ENCODE peak calls at places on chromosome 1, in ten cellular contexts. C, N, A, X, Z, W, T, Y, V and E are unnamed samples. For H3K4me1, the result is how much of the 10 kb centered on the place peaks cover.

GRCh38 chr1:152928671-152929070 is 18.3 kb upstream of the SPRR5 start:
- DNase-seq in T (no peak), W (no peak), Z (no peak), Y (no peak), A (no peak), N (no peak), C (no peak), X (no peak), V (no peak), E (no peak)

GRCh38 chr1:187009320-187009719 is 180.6 kb downstream of the PLA2G4A start:
- DNase-seq in T (no peak), Y (peak), N (no peak), A (no peak), X (no peak), V (no peak), C (no peak), Z (no peak), W (no peak), E (no peak)

GRCh38 chr1:21280011-21280471 is 10.2 kb downstream of the ECE1 start:
- DNase-seq in Z (peak), C (no peak), T (no peak), V (no peak), Y (no peak), X (no peak), N (no peak), W (peak), A (no peak), E (no peak)

GRCh38 chr1:29396438-29397255 is 160.3 kb downstream of the PTPRU start:
- DNase-seq in W (no peak), T (no peak), N (no peak), C (no peak), A (no peak), Z (no peak), V (no peak), Y (peak), X (no peak), E (no peak)

GRCh38 chr1:42128499-42128898 is 24.7 kb upstream of the GUCA2B start:
- DNase-seq in Y (no peak), X (no peak), C (no peak), N (no peak), A (no peak), V (no peak), Z (no peak), T (no peak), W (no peak), E (no peak)

GRCh38 chr1:168623838-168624237 is 47.4 kb downstream of the XCL1 start:
- DNase-seq in W (no peak), Y (no peak), N (no peak), T (no peak), V (no peak), Z (no peak), C (no peak), A (no peak), X (no peak), E (no peak)

GRCh38 chr1:247482747-247483146 is 24.8 kb upstream of the OR2B11 start:
- DNase-seq in Y (no peak), T (no peak), X (no peak), Z (no peak), A (no peak), N (no peak), W (no peak), V (no peak), C (no peak), E (no peak)

GRCh38 chr1:197811769-197812168 is 36.5 kb upstream of the DENND1B start:
- DNase-seq in T (no peak), Z (no peak), Y (peak), A (no peak), C (no peak), V (no peak), N (no peak), X (no peak), W (no peak), E (no peak)

GRCh38 chr1:155133799-155134281 is 1.8 kb upstream of the SLC50A1 start:
- DNase-seq in V (no peak), X (no peak), W (no peak), T (no peak), C (no peak), Z (no peak), A (no peak), Y (no peak), N (no peak), E (no peak)

GRCh38 chr1:180507826-180508724 is 5.7 kb upstream of the ACBD6 start:
- DNase-seq in X (no peak), Y (no peak), Z (no peak), C (no peak), W (no peak), N (no peak), T (no peak), V (no peak), A (peak), E (no peak)

GRCh38 chr1:93471911-93472310 is 24.0 kb downstream of the FNBP1L start:
- DNase-seq in Y (no peak), X (no peak), V (no peak), T (no peak), N (no peak), Z (no peak), A (peak), W (no peak), C (no peak), E (no peak)

GRCh38 chr1:46483597-46483996 is 6.0 kb upstream of the DMBX1 start:
- DNase-seq in T (no peak), C (no peak), X (no peak), A (no peak), V (no peak), N (no peak), W (no peak), Z (no peak), Y (no peak), E (no peak)

GRCh38 chr1:198220428-198220827 is 63.6 kb downstream of the NEK7 start:
- DNase-seq in W (no peak), A (peak), N (no peak), C (no peak), T (no peak), V (peak), Y (no peak), Z (no peak), X (no peak), E (no peak)

GRCh38 chr1:192998536-192998935 is 60.6 kb downstream of the UCHL5 start:
- DNase-seq in C (no peak), Z (no peak), A (no peak), X (no peak), V (no peak), Y (peak), N (no peak), W (no peak), T (peak), E (no peak)

GRCh38 chr1:52348704-52349301 is 17.2 kb downstream of the CC2D1B start:
- DNase-seq in W (no peak), N (no peak), X (peak), Y (peak), C (no peak), A (peak), Z (no peak), V (no peak), T (no peak), E (no peak)

GRCh38 chr1:41683681-41684500 is 199.4 kb upstream of the EDN2 start:
- DNase-seq in N (no peak), X (no peak), T (no peak), C (no peak), W (no peak), V (peak), Z (peak), Y (no peak), A (no peak), E (no peak)

GRCh38 chr1:204410764-204411450 is 710 bp downstream of the PPP1R15B start:
- DNase-seq in Z (peak), V (peak), N (peak), C (no peak), W (peak), T (peak), X (peak), A (peak), Y (peak), E (peak)

GRCh38 chr1:204408074-204408507 is 3.5 kb downstream of the PPP1R15B start:
- DNase-seq in V (peak), X (no peak), C (peak), Y (peak), A (peak), W (peak), Z (peak), T (no peak), N (peak), E (peak)

GRCh38 chr1:29283804-29284195 is 47.5 kb downstream of the PTPRU start:
- DNase-seq in X (no peak), V (no peak), W (no peak), C (no peak), A (no peak), N (no peak), Y (peak), T (no peak), Z (no peak), E (no peak)

GRCh38 chr1:16449065-16449464 is 8.5 kb downstream of the NECAP2 start:
- DNase-seq in V (no peak), Y (no peak), C (no peak), T (no peak), N (no peak), A (no peak), X (no peak), W (no peak), Z (no peak), E (no peak)

GRCh38 chr1:8962812-8963669 is 17.4 kb downstream of the CA6 start:
- DNase-seq in C (no peak), Y (peak), T (peak), X (peak), N (no peak), W (peak), A (peak), Z (no peak), V (peak), E (peak)

GRCh38 chr1:19684677-19685076 is 20.0 kb downstream of the HTR6 start:
- DNase-seq in A (no peak), X (no peak), Y (no peak), W (no peak), V (no peak), C (no peak), N (no peak), Z (no peak), T (no peak), E (no peak)

GRCh38 chr1:8880068-8880676 is 1.7 kb upstream of the ENO1 start:
- DNase-seq in Z (no peak), W (peak), V (peak), Y (peak), N (no peak), C (peak), T (peak), A (peak), X (peak), E (peak)

GRCh38 chr1:67441183-67441582 is 11.0 kb upstream of the SERBP1 start:
- DNase-seq in A (peak), Y (no peak), W (peak), C (peak), N (no peak), V (peak), Z (peak), X (no peak), T (peak), E (peak)

GRCh38 chr1:232923739-232924386 is 26.5 kb upstream of the NTPCR start:
- DNase-seq in C (no peak), A (no peak), V (no peak), T (peak), N (no peak), X (no peak), Z (no peak), W (no peak), Y (no peak), E (no peak)

GRCh38 chr1:22778842-22779520 is 68.3 kb downstream of the EPHB2 start:
- DNase-seq in Z (peak), X (no peak), N (peak), T (no peak), Y (no peak), W (no peak), C (no peak), V (no peak), A (peak), E (no peak)

GRCh38 chr1:94757931-94758330 is 62.2 kb upstream of the SLC44A3 start:
- DNase-seq in Z (peak), C (no peak), V (peak), N (peak), T (no peak), Y (no peak), A (no peak), W (no peak), X (no peak), E (no peak)

GRCh38 chr1:61253059-61253735 is 170.8 kb downstream of the NFIA start:
- DNase-seq in Y (no peak), N (peak), Z (peak), X (no peak), W (peak), V (peak), T (no peak), A (peak), C (no peak), E (peak)

GRCh38 chr1:33349778-33350610 is 29.1 kb upstream of the A3GALT2 start:
- DNase-seq in V (peak), W (peak), X (peak), Z (peak), N (peak), A (peak), T (peak), Y (peak), C (peak), E (peak)

GRCh38 chr1:3360646-3361257 is 93.7 kb upstream of the ARHGEF16 start:
- DNase-seq in V (no peak), X (no peak), Z (no peak), W (no peak), Y (no peak), C (no peak), A (no peak), N (no peak), T (no peak), E (no peak)

GRCh38 chr1:2130156-2130555 is 64.4 kb downstream of the FAAP20 start:
- DNase-seq in T (no peak), V (no peak), N (no peak), C (no peak), Z (no peak), Y (no peak), X (no peak), W (no peak), A (no peak), E (no peak)

GRCh38 chr1:208090776-208091291 is 153.3 kb downstream of the PLXNA2 start:
- DNase-seq in A (peak), W (no peak), V (no peak), Z (no peak), C (no peak), X (no peak), T (no peak), Y (no peak), N (no peak), E (no peak)

GRCh38 chr1:178497903-178498478 is 1.2 kb upstream of the CLEC20A start:
- DNase-seq in Z (no peak), T (no peak), Y (no peak), W (no peak), X (no peak), C (no peak), N (no peak), A (no peak), V (no peak), E (no peak)

GRCh38 chr1:224182866-224183590 is at the start of gene DEGS1:
- DNase-seq in A (peak), Z (peak), C (peak), Y (peak), X (peak), V (peak), W (peak), N (peak), T (peak), E (peak)

GRCh38 chr1:9766759-9767442 is 56.9 kb downstream of the CLSTN1 start:
- DNase-seq in W (no peak), Z (no peak), X (no peak), T (no peak), V (peak), A (peak), Y (no peak), N (no peak), C (no peak), E (no peak)

GRCh38 chr1:40708750-40709099 is 17.2 kb downstream of the NFYC start:
- DNase-seq in Y (peak), V (no peak), Z (no peak), C (no peak), X (peak), N (no peak), T (peak), A (peak), W (no peak), E (no peak)

GRCh38 chr1:27789511-27790154 is 16.6 kb downstream of the STX12 start:
- DNase-seq in W (no peak), V (peak), A (no peak), Z (peak), N (peak), X (no peak), Y (no peak), C (no peak), T (no peak), E (peak)

GRCh38 chr1:47785118-47785517 is 212.1 kb downstream of the TRABD2B start:
- DNase-seq in N (no peak), C (no peak), A (no peak), Z (no peak), V (no peak), X (no peak), W (no peak), T (no peak), Y (no peak), E (no peak)

GRCh38 chr1:47785561-47786271 is 211.5 kb downstream of the TRABD2B start:
- DNase-seq in V (no peak), N (peak), Y (peak), Z (peak), A (no peak), T (no peak), W (no peak), X (no peak), C (no peak), E (no peak)

GRCh38 chr1:47788761-47789160 is 208.4 kb downstream of the TRABD2B start:
- DNase-seq in Y (no peak), A (no peak), V (no peak), W (no peak), C (no peak), N (no peak), T (no peak), Z (no peak), X (no peak), E (no peak)

GRCh38 chr1:47786301-47786700 is 210.9 kb downstream of the TRABD2B start:
- DNase-seq in C (no peak), T (no peak), W (no peak), Z (no peak), A (no peak), X (no peak), Y (no peak), V (no peak), N (no peak), E (no peak)

GRCh38 chr1:47787560-47787959 is 209.6 kb downstream of the TRABD2B start:
- DNase-seq in W (no peak), C (no peak), Y (no peak), T (no peak), N (no peak), Z (no peak), X (no peak), V (no peak), A (no peak), E (no peak)
- TF ChIP-seq CTCF in W (no peak), C (no peak), Y (no peak), T (no peak), N (no peak), Z (no peak), X (no peak), V (no peak), A (no peak), E (no peak)

GRCh38 chr1:54328117-54328636 is 78.0 kb downstream of the SSBP3 start:
- DNase-seq in X (no peak), W (no peak), Z (no peak), T (no peak), Y (no peak), C (no peak), A (no peak), N (no peak), V (no peak), E (no peak)
- H3K4me1 ChIP-seq in X (under half), W (under half), Z (half or more), T (half or more), Y (half or more), C (half or more), A (under half), N (half or more), V (under half), E (half or more)

GRCh38 chr1:206961668-206962067 is 8.6 kb downstream of the FCAMR start:
- DNase-seq in W (no peak), N (no peak), Y (no peak), V (no peak), T (no peak), X (no peak), C (no peak), A (no peak), Z (no peak), E (no peak)

GRCh38 chr1:206965781-206966180 is 4.5 kb downstream of the FCAMR start:
- DNase-seq in Z (no peak), T (no peak), C (no peak), V (no peak), W (no peak), A (no peak), Y (no peak), X (no peak), N (no peak), E (no peak)

GRCh38 chr1:206963119-206963712 is 7.0 kb downstream of the FCAMR start:
- DNase-seq in N (no peak), X (no peak), V (no peak), T (no peak), Z (no peak), W (no peak), A (peak), C (no peak), Y (no peak), E (no peak)

GRCh38 chr1:206962269-206962668 is 8.0 kb downstream of the FCAMR start:
- DNase-seq in Z (no peak), W (no peak), T (no peak), Y (no peak), N (no peak), A (no peak), V (no peak), C (no peak), X (no peak), E (no peak)

DNA sequence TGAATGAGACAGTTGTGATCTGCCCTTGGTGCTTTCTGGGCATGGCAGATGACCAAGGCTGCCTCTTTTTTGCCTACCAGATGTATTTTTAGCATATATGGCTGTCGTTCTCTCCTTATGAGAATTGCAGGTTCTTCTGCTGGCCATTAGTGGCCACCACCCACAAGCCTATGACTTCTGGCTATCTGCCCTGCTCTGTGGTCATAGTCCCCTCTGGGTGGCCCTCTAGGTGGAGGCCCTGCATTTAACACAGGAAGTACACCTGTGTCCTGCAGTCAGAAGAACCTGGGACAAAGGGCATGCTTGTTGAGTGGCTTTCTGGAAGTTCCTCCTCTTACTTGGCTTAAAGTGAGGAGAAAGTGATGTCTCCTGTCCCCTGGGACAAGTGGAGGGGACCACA is 6.5 kb downstream of the FCAMR start:
- DNase-seq in Z (no peak), V (no peak), N (no peak), X (no peak), T (no peak), W (no peak), C (no peak), Y (no peak), A (no peak), E (no peak)
- TF ChIP-seq CTCF in Z (no peak), V (no peak), N (no peak), X (no peak), T (no peak), W (no peak), C (no peak), Y (no peak), A (no peak), E (no peak)

GRCh38 chr1:206566976-206567375 is 45.3 kb downstream of the EIF2D start:
- DNase-seq in T (no peak), Y (no peak), N (no peak), V (no peak), C (no peak), A (no peak), W (no peak), Z (no peak), X (no peak), E (no peak)

GRCh38 chr1:206568256-206568655 is 44.0 kb downstream of the EIF2D start:
- DNase-seq in Y (no peak), T (no peak), X (no peak), A (no peak), W (no peak), Z (no peak), V (no peak), C (no peak), N (no peak), E (no peak)

GRCh38 chr1:206563367-206563953 is 48.8 kb downstream of the EIF2D start:
- DNase-seq in Z (no peak), V (no peak), T (no peak), X (no peak), C (no peak), A (no peak), N (no peak), Y (no peak), W (no peak), E (no peak)

GRCh38 chr1:206568779-206569352 is 43.4 kb downstream of the EIF2D start:
- DNase-seq in Y (no peak), V (no peak), C (no peak), W (no peak), N (no peak), Z (no peak), T (no peak), A (no peak), X (no peak), E (no peak)

DNA sequence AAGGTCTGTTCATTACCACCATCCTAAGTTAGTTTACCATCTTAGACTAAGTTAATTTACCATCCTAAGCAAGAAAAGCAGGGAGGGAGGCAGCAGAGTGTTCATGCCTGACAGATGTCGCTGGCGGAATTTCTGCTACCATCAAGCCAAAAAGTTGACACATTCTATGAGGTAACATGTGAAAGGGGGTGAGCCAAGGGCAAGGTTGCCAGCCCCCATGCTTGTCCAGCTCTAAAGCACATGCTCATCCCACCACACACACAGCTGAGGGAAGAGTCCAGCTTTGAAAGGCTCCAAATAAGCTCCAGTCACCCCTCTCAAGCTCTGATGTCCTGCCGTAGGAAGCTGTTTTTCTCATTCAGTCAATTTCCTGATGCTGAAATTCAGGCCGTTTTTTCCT is 46.3 kb downstream of the EIF2D start:
- DNase-seq in C (no peak), W (no peak), N (no peak), Y (no peak), A (no peak), Z (no peak), X (no peak), T (no peak), V (no peak), E (no peak)
- H3K4me1 ChIP-seq in C (under half), W (under half), N (under half), Y (under half), A (under half), Z (under half), X (under half), T (under half), V (under half), E (half or more)